ENCODE peak calls at places on chromosomes 13 and 19, in six cellular contexts. O is GM12878, K is A549, F is K562, Z is HepG2, N is endothelial cell of umbilical vein. M is an unnamed sample.

GRCh38 chr19:42217522-42218442 is at the start of gene DEDD2:
- DNase-seq in O (peak; percentile 96), K (peak; percentile 99), F (peak; percentile 90), Z (peak; percentile 92), N (peak; percentile 96), M (peak; percentile 92)

GRCh38 chr13:99382428-99383133 is 75.4 kb upstream of the GPR183 start:
- DNase-seq in O (no peak), K (no peak), F (no peak), Z (no peak), N (no peak), M (no peak)

GRCh38 chr19:50380767-50381166 is 3.4 kb upstream of the POLD1 start:
- DNase-seq in O (no peak), K (no peak), F (peak; percentile 6), Z (no peak), N (no peak), M (no peak)

GRCh38 chr19:46860846-46861690 is at the start of gene ARHGAP35:
- DNase-seq in O (no peak), K (peak; percentile 90), F (peak; percentile 85), Z (no peak), N (no peak), M (peak; percentile 68)

GRCh38 chr19:41541990-41542584 is 33.9 kb upstream of the CEACAM21 start:
- DNase-seq in O (no peak), K (peak; percentile 69), F (peak; percentile 44), Z (peak; percentile 31), N (peak; percentile 67), M (peak; percentile 63)

GRCh38 chr13:41061914-41062837 is 867 bp downstream of the WBP4 start:
- DNase-seq in O (no peak), K (peak; percentile 36), F (peak; percentile 52), Z (no peak), N (peak; percentile 84), M (peak; percentile 15)

GRCh38 chr13:77386880-77387606 is 60.1 kb upstream of the MYCBP2 start:
- DNase-seq in O (no peak), K (no peak), F (no peak), Z (no peak), N (no peak), M (peak; percentile 97)

GRCh38 chr19:47379398-47379938 is 30.4 kb downstream of the DHX34 start:
- DNase-seq in O (no peak), K (no peak), F (no peak), Z (no peak), N (no peak), M (peak; percentile 24)

GRCh38 chr13:52743569-52743968 is 3.9 kb upstream of the CNMD start:
- DNase-seq in O (no peak), K (no peak), F (no peak), Z (no peak), N (no peak), M (no peak)

GRCh38 chr13:44051923-44052322 is 172.2 kb downstream of the LACC1 start:
- DNase-seq in O (no peak), K (peak; percentile 5), F (no peak), Z (no peak), N (no peak), M (no peak)

GRCh38 chr19:17719730-17720486 is 628 bp downstream of the MAP1S start:
- DNase-seq in O (no peak), K (no peak), F (peak; percentile 67), Z (no peak), N (no peak), M (peak; percentile 37)

GRCh38 chr19:54317108-54317964 is 4.4 kb upstream of the LILRA5 start:
- DNase-seq in O (no peak), K (no peak), F (no peak), Z (no peak), N (no peak), M (no peak)

GRCh38 chr13:60267498-60268202 is 103.9 kb upstream of the DIAPH3 start:
- DNase-seq in O (no peak), K (no peak), F (no peak), Z (no peak), N (peak; percentile 2), M (no peak)

GRCh38 chr13:29523199-29523931 is 72.1 kb downstream of the SLC7A1 start:
- DNase-seq in O (no peak), K (no peak), F (no peak), Z (no peak), N (peak; percentile 48), M (no peak)

GRCh38 chr19:50266896-50267295 is 62.3 kb downstream of the KCNC3 start:
- DNase-seq in O (no peak), K (peak; percentile 36), F (peak; percentile 98), Z (no peak), N (no peak), M (no peak)

GRCh38 chr19:7744199-7744786 is 3.0 kb downstream of the CD209 start:
- DNase-seq in O (no peak), K (no peak), F (no peak), Z (no peak), N (no peak), M (no peak)

GRCh38 chr13:95300625-95301134 is 571 bp downstream of the ABCC4 start:
- DNase-seq in O (no peak), K (peak; percentile 66), F (peak; percentile 73), Z (peak; percentile 16), N (peak; percentile 63), M (peak; percentile 66)

GRCh38 chr19:20171285-20171684 is 4.3 kb downstream of the ZNF486 start:
- DNase-seq in O (no peak), K (no peak), F (no peak), Z (no peak), N (no peak), M (no peak)

GRCh38 chr13:38570706-38571105 is 116.2 kb upstream of the FREM2 start:
- DNase-seq in O (no peak), K (no peak), F (no peak), Z (no peak), N (no peak), M (no peak)

GRCh38 chr13:26423634-26424033 is 133.8 kb upstream of the WASF3 start:
- DNase-seq in O (no peak), K (no peak), F (no peak), Z (no peak), N (no peak), M (no peak)

GRCh38 chr19:47111081-47111589 is 2.4 kb downstream of the ZC3H4 start:
- DNase-seq in O (no peak), K (no peak), F (peak; percentile 51), Z (no peak), N (peak; percentile 21), M (peak; percentile 86)

GRCh38 chr13:24747248-24748151 is 16.5 kb upstream of the RNF17 start:
- DNase-seq in O (no peak), K (no peak), F (no peak), Z (no peak), N (peak; percentile 12), M (peak; percentile 40)

GRCh38 chr13:31009166-31009565 is 76.7 kb downstream of the TEX26 start:
- DNase-seq in O (no peak), K (no peak), F (no peak), Z (no peak), N (no peak), M (no peak)
- TF ChIP-seq MYC in O (no peak), K (no peak), F (no peak), Z (no peak), N (no peak), M (no peak)

DNA sequence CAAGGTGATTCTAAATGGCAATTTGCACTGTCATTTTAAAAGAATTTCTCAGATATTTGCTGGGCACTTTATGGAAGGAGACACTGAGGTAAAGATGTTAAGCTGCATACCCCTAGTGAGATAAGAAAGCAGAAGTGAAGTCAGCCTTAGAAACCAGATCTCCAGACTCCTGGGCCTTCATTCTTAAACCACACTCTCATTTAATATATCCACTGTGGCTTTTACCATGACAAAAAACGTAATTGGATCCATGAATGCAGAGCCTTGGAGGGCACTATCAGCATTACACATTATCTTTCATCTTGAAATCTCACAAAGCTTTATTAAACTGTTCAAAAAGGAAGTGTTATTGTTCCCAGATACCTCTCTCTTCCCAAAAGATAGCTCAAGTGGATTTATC is 1060.5 kb downstream of the EFNB2 start:
- DNase-seq in O (no peak), K (no peak), F (no peak), Z (no peak), N (no peak), M (no peak)
- TF ChIP-seq MYC in O (no peak), K (no peak), F (no peak), Z (no peak), N (no peak), M (no peak)

GRCh38 chr13:79776538-79776937 is 295.6 kb downstream of the NDFIP2 start:
- DNase-seq in O (no peak), K (no peak), F (no peak), Z (no peak), N (no peak), M (peak; percentile 15)
- TF ChIP-seq MYC in O (no peak), K (no peak), F (no peak), Z (no peak), N (no peak), M (no peak)

GRCh38 chr13:113364371-113364932 is 522 bp upstream of the GRTP1 start:
- DNase-seq in O (no peak), K (peak; percentile 17), F (no peak), Z (no peak), N (no peak), M (no peak)
- TF ChIP-seq MYC in O (no peak), K (no peak), F (no peak), Z (no peak), N (no peak), M (no peak)

M was measured in NB4.